ENCODE peak calls at places on chromosomes 5 and 9, in six cellular contexts. One of them, this sample, is unnamed. For H3K4me1, the result is how much of the 10 kb centered on the place peaks cover.

GRCh38 chr5:114249838-114250237 is 112.0 kb upstream of the KCNN2 start:
- DNase-seq in astrocyte: peak
- DNase-seq in SJSA1: peak
- DNase-seq in neuronal stem cell: no peak
- DNase-seq in sigmoid colon: no peak
- DNase-seq in hepatocyte: no peak
- DNase-seq in this sample: no peak

GRCh38 chr5:74765929-74766328 is 988 bp downstream of the GFM2 start:
- DNase-seq in astrocyte: no peak
- DNase-seq in SJSA1: no peak
- DNase-seq in neuronal stem cell: no peak
- DNase-seq in sigmoid colon: no peak
- DNase-seq in hepatocyte: no peak
- DNase-seq in this sample: no peak

GRCh38 chr9:126397056-126397455 is 70.4 kb downstream of the MVB12B start:
- DNase-seq in astrocyte: no peak
- DNase-seq in SJSA1: no peak
- DNase-seq in neuronal stem cell: no peak
- DNase-seq in sigmoid colon: no peak
- DNase-seq in hepatocyte: no peak
- DNase-seq in this sample: no peak

GRCh38 chr9:38066907-38067610 is 2.0 kb downstream of the SHB start:
- DNase-seq in astrocyte: no peak
- DNase-seq in SJSA1: no peak
- DNase-seq in neuronal stem cell: no peak
- DNase-seq in sigmoid colon: peak
- DNase-seq in hepatocyte: peak
- DNase-seq in this sample: peak

GRCh38 chr9:18490591-18491370 is 16.8 kb downstream of the ADAMTSL1 start:
- DNase-seq in astrocyte: peak
- DNase-seq in SJSA1: peak
- DNase-seq in neuronal stem cell: no peak
- DNase-seq in sigmoid colon: no peak
- DNase-seq in hepatocyte: no peak
- DNase-seq in this sample: peak

GRCh38 chr9:33329117-33329563 is 38.8 kb downstream of the NFX1 start:
- DNase-seq in astrocyte: peak
- DNase-seq in SJSA1: peak
- DNase-seq in neuronal stem cell: no peak
- DNase-seq in sigmoid colon: peak
- DNase-seq in hepatocyte: peak
- DNase-seq in this sample: no peak

GRCh38 chr5:135240283-135240633 is 158.8 kb downstream of the MACROH2A1 start:
- DNase-seq in astrocyte: no peak
- DNase-seq in SJSA1: no peak
- DNase-seq in neuronal stem cell: no peak
- DNase-seq in sigmoid colon: peak
- DNase-seq in hepatocyte: no peak
- DNase-seq in this sample: no peak

GRCh38 chr9:72704688-72705375 is 183.4 kb downstream of the TMC1 start:
- DNase-seq in astrocyte: no peak
- DNase-seq in SJSA1: no peak
- DNase-seq in neuronal stem cell: no peak
- DNase-seq in sigmoid colon: no peak
- DNase-seq in hepatocyte: no peak
- DNase-seq in this sample: no peak

GRCh38 chr5:74392698-74393431 is 247.7 kb downstream of the ENC1 start:
- DNase-seq in astrocyte: peak
- DNase-seq in SJSA1: peak
- DNase-seq in neuronal stem cell: no peak
- DNase-seq in sigmoid colon: no peak
- DNase-seq in hepatocyte: no peak
- DNase-seq in this sample: no peak

GRCh38 chr9:129595323-129595741 is 25.6 kb downstream of the C9orf50 start:
- DNase-seq in astrocyte: peak
- DNase-seq in SJSA1: no peak
- DNase-seq in neuronal stem cell: no peak
- DNase-seq in sigmoid colon: no peak
- DNase-seq in hepatocyte: no peak
- DNase-seq in this sample: no peak

DNA sequence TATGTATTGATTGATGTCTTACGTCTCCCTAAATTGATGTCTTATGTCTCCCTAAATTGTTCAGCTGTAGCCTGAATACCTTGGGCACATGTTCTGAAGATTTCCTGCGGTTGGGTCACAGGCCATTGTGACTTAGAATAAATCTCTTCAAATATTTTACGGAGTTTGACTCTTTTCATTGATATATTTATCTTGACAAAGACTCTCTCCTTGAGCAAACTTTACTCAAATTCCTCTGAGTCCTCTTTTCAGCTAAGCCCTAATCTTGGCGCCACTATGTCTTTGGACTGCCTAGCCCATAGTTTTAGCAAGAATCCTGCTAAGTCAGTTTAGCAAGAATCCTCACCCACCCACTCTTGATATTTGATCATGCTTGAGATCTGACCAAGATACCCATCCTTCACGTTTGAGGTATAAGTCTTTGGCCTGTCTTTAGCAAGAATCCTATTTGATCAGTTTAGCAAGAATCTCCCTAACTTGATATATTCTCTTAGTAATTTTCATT is 35.3 kb upstream of the FBXL17 start:
- DNase-seq in astrocyte: no peak
- DNase-seq in SJSA1: no peak
- DNase-seq in neuronal stem cell: no peak
- DNase-seq in sigmoid colon: no peak
- DNase-seq in hepatocyte: no peak
- DNase-seq in this sample: no peak
- H3K27ac ChIP-seq in astrocyte: no peak
- H3K27ac ChIP-seq in SJSA1: no peak
- H3K27ac ChIP-seq in neuronal stem cell: no peak
- H3K27ac ChIP-seq in sigmoid colon: no peak
- H3K27ac ChIP-seq in hepatocyte: no peak
- H3K27ac ChIP-seq in this sample: no peak

GRCh38 chr5:150641006-150641570 is 628 bp downstream of the SYNPO start:
- DNase-seq in astrocyte: peak
- DNase-seq in SJSA1: no peak
- DNase-seq in neuronal stem cell: no peak
- DNase-seq in sigmoid colon: no peak
- DNase-seq in hepatocyte: no peak
- DNase-seq in this sample: no peak
- H3K4me1 ChIP-seq in astrocyte: half or more
- H3K4me1 ChIP-seq in SJSA1: half or more
- H3K4me1 ChIP-seq in neuronal stem cell: under half
- H3K4me1 ChIP-seq in sigmoid colon: half or more
- H3K4me1 ChIP-seq in hepatocyte: half or more
- H3K4me1 ChIP-seq in this sample: under half

GRCh38 chr5:177444106-177445051 is 2.2 kb upstream of the PRR7 start:
- DNase-seq in astrocyte: no peak
- DNase-seq in SJSA1: no peak
- DNase-seq in neuronal stem cell: no peak
- DNase-seq in sigmoid colon: no peak
- DNase-seq in hepatocyte: no peak
- DNase-seq in this sample: no peak

GRCh38 chr5:177443144-177443983 is 3.2 kb upstream of the PRR7 start:
- DNase-seq in astrocyte: no peak
- DNase-seq in SJSA1: no peak
- DNase-seq in neuronal stem cell: no peak
- DNase-seq in sigmoid colon: no peak
- DNase-seq in hepatocyte: no peak
- DNase-seq in this sample: no peak

GRCh38 chr5:177446184-177447065 is at the start of gene PRR7:
- DNase-seq in astrocyte: peak
- DNase-seq in SJSA1: peak
- DNase-seq in neuronal stem cell: peak
- DNase-seq in sigmoid colon: no peak
- DNase-seq in hepatocyte: peak
- DNase-seq in this sample: peak

GRCh38 chr5:177447066-177447610 is 524 bp downstream of the PRR7 start:
- DNase-seq in astrocyte: no peak
- DNase-seq in SJSA1: no peak
- DNase-seq in neuronal stem cell: peak
- DNase-seq in sigmoid colon: no peak
- DNase-seq in hepatocyte: peak
- DNase-seq in this sample: peak

DNA sequence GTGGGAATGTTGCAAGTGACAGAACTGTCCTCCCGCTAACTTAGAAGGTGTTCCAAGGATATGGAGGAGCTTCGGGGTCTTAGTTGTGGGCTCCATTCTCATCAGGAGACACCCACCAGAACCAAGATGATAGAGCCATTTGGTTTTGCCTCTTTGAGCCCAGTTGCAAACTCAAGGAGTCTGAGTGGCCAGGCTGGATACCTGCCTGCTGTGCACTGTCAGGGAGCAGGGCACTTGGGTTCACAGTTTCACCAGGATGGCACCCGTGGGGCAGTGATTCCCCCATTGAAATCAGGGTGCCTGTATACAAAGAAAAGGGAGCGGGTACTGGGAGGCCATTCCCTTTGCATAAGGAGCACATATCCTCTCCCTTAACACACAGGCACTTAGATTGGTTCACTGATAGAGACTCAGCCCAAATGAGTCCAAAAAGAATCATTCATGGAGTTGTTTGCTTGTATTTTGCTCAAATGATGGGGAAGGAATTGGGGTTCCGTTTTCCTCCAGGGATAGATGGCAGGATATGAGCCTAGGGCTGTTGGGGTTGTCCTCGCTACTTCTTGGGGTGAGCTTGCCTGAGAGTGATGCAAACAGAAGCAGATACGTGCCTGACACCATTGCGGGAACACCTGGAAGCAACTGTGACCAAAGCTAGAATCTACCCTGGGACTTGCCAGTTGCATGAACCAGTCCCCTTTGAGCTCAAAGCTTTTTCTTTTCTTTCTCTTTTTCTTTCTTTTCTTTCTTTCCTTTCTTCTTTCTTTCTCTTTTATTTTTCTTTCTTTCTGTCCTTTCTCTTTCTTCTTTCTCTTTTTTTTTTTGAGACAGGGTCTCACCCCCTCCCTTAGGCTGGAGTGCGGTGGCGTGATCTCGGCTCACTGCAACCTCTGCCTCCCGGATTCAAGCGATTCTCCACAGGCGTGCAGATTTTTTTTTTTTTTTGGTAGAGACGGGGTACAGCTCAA is 1.3 kb upstream of the PRR7 start:
- DNase-seq in astrocyte: no peak
- DNase-seq in SJSA1: no peak
- DNase-seq in neuronal stem cell: no peak
- DNase-seq in sigmoid colon: no peak
- DNase-seq in hepatocyte: no peak
- DNase-seq in this sample: no peak
- H3K27ac ChIP-seq in astrocyte: no peak
- H3K27ac ChIP-seq in SJSA1: no peak
- H3K27ac ChIP-seq in neuronal stem cell: no peak
- H3K27ac ChIP-seq in sigmoid colon: no peak
- H3K27ac ChIP-seq in hepatocyte: no peak
- H3K27ac ChIP-seq in this sample: no peak

GRCh38 chr9:120889606-120890396 is 12.8 kb upstream of the PHF19 start:
- DNase-seq in astrocyte: no peak
- DNase-seq in SJSA1: no peak
- DNase-seq in neuronal stem cell: no peak
- DNase-seq in sigmoid colon: no peak
- DNase-seq in hepatocyte: no peak
- DNase-seq in this sample: no peak
- H3K4me1 ChIP-seq in astrocyte: under half
- H3K4me1 ChIP-seq in SJSA1: under half
- H3K4me1 ChIP-seq in neuronal stem cell: under half
- H3K4me1 ChIP-seq in sigmoid colon: under half
- H3K4me1 ChIP-seq in hepatocyte: under half
- H3K4me1 ChIP-seq in this sample: under half

GRCh38 chr5:132435891-132436290 is 54.7 kb downstream of the IRF1 start:
- DNase-seq in astrocyte: no peak
- DNase-seq in SJSA1: no peak
- DNase-seq in neuronal stem cell: no peak
- DNase-seq in sigmoid colon: no peak
- DNase-seq in hepatocyte: no peak
- DNase-seq in this sample: no peak
- H3K27ac ChIP-seq in astrocyte: no peak
- H3K27ac ChIP-seq in SJSA1: no peak
- H3K27ac ChIP-seq in neuronal stem cell: no peak
- H3K27ac ChIP-seq in sigmoid colon: peak
- H3K27ac ChIP-seq in hepatocyte: no peak
- H3K27ac ChIP-seq in this sample: no peak

GRCh38 chr5:122154491-122154890 is 25.1 kb downstream of the ZNF474 start:
- DNase-seq in astrocyte: peak
- DNase-seq in SJSA1: no peak
- DNase-seq in neuronal stem cell: no peak
- DNase-seq in sigmoid colon: no peak
- DNase-seq in hepatocyte: no peak
- DNase-seq in this sample: no peak

GRCh38 chr5:122151640-122152039 is 22.3 kb downstream of the ZNF474 start:
- DNase-seq in astrocyte: peak
- DNase-seq in SJSA1: peak
- DNase-seq in neuronal stem cell: no peak
- DNase-seq in sigmoid colon: no peak
- DNase-seq in hepatocyte: peak
- DNase-seq in this sample: peak

GRCh38 chr5:122153774-122154173 is 24.4 kb downstream of the ZNF474 start:
- DNase-seq in astrocyte: peak
- DNase-seq in SJSA1: no peak
- DNase-seq in neuronal stem cell: no peak
- DNase-seq in sigmoid colon: no peak
- DNase-seq in hepatocyte: no peak
- DNase-seq in this sample: no peak

GRCh38 chr5:122152266-122152900 is 23.0 kb downstream of the ZNF474 start:
- DNase-seq in astrocyte: peak
- DNase-seq in SJSA1: no peak
- DNase-seq in neuronal stem cell: no peak
- DNase-seq in sigmoid colon: no peak
- DNase-seq in hepatocyte: no peak
- DNase-seq in this sample: no peak

GRCh38 chr5:122153230-122153629 is 23.9 kb downstream of the ZNF474 start:
- DNase-seq in astrocyte: peak
- DNase-seq in SJSA1: peak
- DNase-seq in neuronal stem cell: no peak
- DNase-seq in sigmoid colon: no peak
- DNase-seq in hepatocyte: no peak
- DNase-seq in this sample: no peak
- H3K4me1 ChIP-seq in astrocyte: half or more
- H3K4me1 ChIP-seq in SJSA1: half or more
- H3K4me1 ChIP-seq in neuronal stem cell: under half
- H3K4me1 ChIP-seq in sigmoid colon: half or more
- H3K4me1 ChIP-seq in hepatocyte: under half
- H3K4me1 ChIP-seq in this sample: under half